ENCODE peak calls at places on chromosomes 6 and 20, in four cellular contexts. K is breast epithelium; Q is tibial artery; J is CD8-positive, alpha-beta T cell. D is an unnamed sample.

GRCh38 chr20:62360854-62361798 is 6.0 kb downstream of the LAMA5 start:
- DNase-seq in K (no peak), Q (peak; percentile 85), J (no peak), D (no peak)

GRCh38 chr6:72328775-72329174 is 293.1 kb upstream of the KCNQ5 start:
- DNase-seq in J (no peak), K (no peak), Q (no peak), D (no peak)

GRCh38 chr20:17887331-17888030 is 81.1 kb downstream of the SNX5 start:
- DNase-seq in J (no peak), K (no peak), Q (no peak), D (no peak)

GRCh38 chr6:1311400-1312192 is at the start of gene FOXQ1:
- DNase-seq in Q (no peak), J (no peak), K (no peak), D (no peak)

GRCh38 chr20:32077192-32077591 is 25.1 kb downstream of the HCK start:
- DNase-seq in K (no peak), Q (no peak), J (no peak), D (no peak)

GRCh38 chr20:62120990-62121775 is 1.1 kb upstream of the LSM14B start:
- DNase-seq in J (no peak), Q (no peak), K (peak; percentile 54), D (peak; percentile 31)

GRCh38 chr6:99013145-99013544 is 65.4 kb upstream of the FBXL4 start:
- DNase-seq in J (no peak), K (no peak), Q (no peak), D (no peak)

GRCh38 chr6:148999501-148999900 is 252.7 kb downstream of the UST start:
- DNase-seq in K (no peak), J (no peak), Q (no peak), D (no peak)

GRCh38 chr6:12923644-12924235 is 207.2 kb downstream of the PHACTR1 start:
- DNase-seq in Q (no peak), K (no peak), J (no peak), D (no peak)

GRCh38 chr6:96837138-96837971 is at the start of gene GPR63:
- DNase-seq in Q (peak; percentile 77), K (peak; percentile 52), J (peak; percentile 52), D (peak; percentile 13)

GRCh38 chr20:32116079-32116521 is 6.6 kb downstream of the TM9SF4 start:
- DNase-seq in J (no peak), Q (no peak), K (no peak), D (peak; percentile 51)

GRCh38 chr6:137105375-137105774 is 60.6 kb upstream of the IL20RA start:
- DNase-seq in K (no peak), J (no peak), Q (no peak), D (no peak)

GRCh38 chr6:165704001-165704748 is 41.1 kb upstream of the PDE10A start:
- DNase-seq in Q (no peak), J (no peak), K (no peak), D (no peak)

GRCh38 chr20:56406910-56407309 is 5.2 kb upstream of the CASS4 start:
- DNase-seq in Q (no peak), K (no peak), J (no peak), D (no peak)

GRCh38 chr6:77025824-77026223 is 437.5 kb downstream of the HTR1B start:
- DNase-seq in J (no peak), K (no peak), Q (no peak), D (no peak)

GRCh38 chr6:30260036-30260504 is 46.9 kb upstream of the TRIM26 start:
- DNase-seq in J (peak; percentile 12), K (peak; percentile 52), Q (no peak), D (no peak)

DNA sequence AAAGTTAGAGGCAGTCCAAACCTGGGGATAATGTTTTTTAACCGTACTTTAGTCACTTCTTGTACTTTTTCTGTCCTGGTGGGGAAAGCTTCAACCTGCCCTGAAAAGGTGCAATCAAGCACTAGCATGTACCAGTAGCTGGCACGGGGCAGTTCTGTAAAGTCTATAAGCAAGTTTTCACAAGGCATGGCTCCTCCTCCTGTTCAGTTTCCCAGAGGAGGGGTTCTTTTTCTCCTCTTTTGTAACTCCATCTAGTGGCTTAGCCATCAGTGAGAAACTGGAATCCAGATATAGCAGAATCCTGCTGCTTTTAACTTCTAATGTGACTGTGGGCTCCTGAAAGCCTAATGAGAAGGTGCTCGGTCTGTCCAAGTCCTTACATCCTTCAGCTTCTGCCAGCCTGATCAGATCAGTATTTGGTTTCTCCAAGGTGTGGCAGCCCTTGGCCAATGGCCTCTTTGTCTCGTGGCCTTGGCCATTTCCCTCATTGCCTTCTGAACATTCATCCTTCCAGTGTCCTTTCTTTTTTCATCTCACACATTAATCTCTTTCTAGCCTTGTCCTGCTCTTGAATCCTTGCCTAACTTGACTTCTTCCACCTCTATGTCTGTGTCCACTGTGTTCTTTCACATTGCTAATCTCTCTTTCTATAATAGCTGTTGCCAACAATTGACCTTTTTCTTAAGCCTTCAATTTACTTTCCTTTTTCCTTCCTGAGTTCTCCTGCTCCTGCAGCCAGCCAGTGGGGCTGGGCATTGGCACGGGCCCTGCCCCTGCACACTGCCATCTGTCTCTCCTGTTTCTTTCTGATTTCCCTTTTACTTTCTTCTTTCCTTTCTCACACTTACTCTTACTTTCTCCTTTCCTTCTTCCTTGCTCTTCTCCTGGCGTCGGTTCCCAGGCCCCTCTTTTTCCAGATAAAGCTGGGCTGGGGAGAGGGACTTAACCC is 222.0 kb upstream of the SYNCRIP start:
- DNase-seq in K (no peak), Q (no peak), J (no peak), D (no peak)
- TF ChIP-seq CTCF in K (no peak), Q (no peak), J (no peak), D (no peak)

DNA sequence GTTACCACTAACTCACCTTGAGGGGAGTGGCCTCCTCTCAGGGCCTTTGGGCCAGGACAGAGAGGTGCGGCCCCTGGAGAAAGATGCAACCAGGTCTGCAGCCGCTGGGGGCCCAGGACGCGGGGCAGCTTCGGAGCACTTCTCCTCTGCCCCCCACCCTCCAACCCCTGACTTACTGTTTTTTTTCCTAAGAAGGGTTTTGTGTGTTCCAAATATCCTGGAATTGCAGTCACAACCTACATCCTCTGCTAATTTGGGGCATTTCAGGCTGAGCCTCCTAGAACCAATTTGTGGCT is 1.7 kb downstream of the LINC00237 start:
- DNase-seq in Q (no peak), K (no peak), J (no peak), D (no peak)
- H3K4me1 ChIP-seq in Q (peaks cover 38% of the 10 kb centered on the region), K (peaks cover 17% of the 10 kb centered on the region), J (peaks cover 54% of the 10 kb centered on the region), D (peaks cover 16% of the 10 kb centered on the region)

GRCh38 chr6:41733707-41734665 is 1.4 kb downstream of the TFEB start:
- DNase-seq in K (peak; percentile 67), J (peak; percentile 66), Q (peak; percentile 84), D (peak; percentile 85)
- TF ChIP-seq CTCF in K (no peak), J (no peak), Q (no peak), D (no peak)

GRCh38 chr6:44105146-44105545 is 22.1 kb downstream of the MRPL14 start:
- DNase-seq in K (no peak), Q (no peak), J (no peak), D (no peak)
- H3K4me1 ChIP-seq in K (no peaks in the 10 kb centered on the region), Q (no peaks in the 10 kb centered on the region), J (no peaks in the 10 kb centered on the region), D (peaks cover 61% of the 10 kb centered on the region)

GRCh38 chr20:15930324-15931305 is 642.6 kb downstream of the KIF16B start:
- DNase-seq in J (no peak), Q (no peak), K (no peak), D (peak; percentile 41)
- TF ChIP-seq CTCF in J (no peak), Q (peak; percentile 46), K (peak; percentile 39), D (no peak)

DNA sequence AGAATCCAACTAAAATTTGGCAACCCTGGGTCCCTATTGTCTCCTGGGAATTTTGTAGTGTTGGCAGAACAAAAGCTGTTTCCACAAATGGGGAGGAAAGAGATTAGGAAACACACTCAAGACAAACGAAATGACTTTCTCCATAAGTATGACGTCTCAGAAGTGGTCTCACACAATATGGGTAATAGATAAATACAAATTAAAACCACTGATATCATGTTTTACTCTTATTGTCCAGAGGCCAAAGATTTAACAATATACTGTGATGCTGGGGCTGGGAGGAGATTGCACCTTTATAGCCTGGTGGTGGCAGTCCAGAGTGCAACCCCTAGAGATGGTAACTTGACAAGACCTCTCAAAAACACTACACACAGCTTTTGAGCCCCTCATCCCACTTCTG is 18.6 kb downstream of the FKBP1A start:
- DNase-seq in Q (no peak), K (no peak), J (no peak), D (no peak)
- H3K4me1 ChIP-seq in Q (peaks cover 10% of the 10 kb centered on the region), K (no peaks in the 10 kb centered on the region), J (peaks cover 44% of the 10 kb centered on the region), D (peaks cover 70% of the 10 kb centered on the region)

DNA sequence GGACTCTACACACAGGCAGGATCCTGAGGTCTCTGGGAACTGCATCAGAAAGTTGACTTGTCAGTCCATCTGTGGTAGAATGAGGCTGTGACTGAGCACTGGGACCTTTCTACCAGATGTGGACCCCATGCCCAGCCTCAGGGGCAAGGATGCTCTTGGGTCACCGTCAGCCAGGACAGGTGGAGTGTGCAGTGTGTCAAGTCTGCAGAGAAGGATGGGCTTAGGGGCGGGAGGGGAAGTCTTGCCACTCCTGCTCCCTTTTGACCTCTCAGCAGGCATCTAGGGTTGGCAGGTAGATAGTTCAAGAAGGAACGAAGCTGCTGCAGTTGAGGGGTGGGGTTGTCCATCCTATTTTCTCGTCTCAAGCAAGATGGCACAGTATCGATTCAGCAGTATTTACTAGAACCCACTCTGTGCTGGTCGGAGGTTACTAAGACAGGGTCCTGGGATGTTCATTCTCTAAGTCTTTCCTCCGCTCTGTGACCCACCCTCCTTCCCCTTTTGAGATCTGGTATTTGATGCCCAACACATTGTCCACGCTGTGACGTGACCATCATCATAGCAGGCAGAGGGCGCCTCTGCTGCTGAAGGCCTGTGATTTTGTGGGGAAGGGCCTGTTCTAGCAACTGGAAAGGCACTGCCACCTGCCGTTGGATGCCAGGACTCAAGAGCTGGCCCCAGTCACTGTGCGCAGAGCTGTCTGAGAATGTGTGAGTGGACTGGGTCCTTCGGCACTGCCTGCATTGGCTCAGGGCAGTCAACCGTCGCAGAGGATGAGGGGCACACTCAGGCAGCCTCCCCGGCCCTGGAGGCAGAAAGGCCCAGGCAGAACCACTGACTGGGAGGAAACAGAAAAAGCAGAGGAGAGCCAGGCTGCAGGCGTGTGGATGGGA is 23.2 kb downstream of the RBCK1 start:
- DNase-seq in J (peak; percentile 18), K (peak; percentile 66), Q (peak; percentile 71), D (peak; percentile 60)
- TF ChIP-seq CTCF in J (no peak), K (peak; percentile 63), Q (peak; percentile 57), D (peak; percentile 43)

GRCh38 chr20:11651647-11652046 is 266.0 kb upstream of the BTBD3 start:
- DNase-seq in J (no peak), Q (no peak), K (no peak), D (no peak)
- H3K4me1 ChIP-seq in J (no peaks in the 10 kb centered on the region), Q (no peaks in the 10 kb centered on the region), K (no peaks in the 10 kb centered on the region), D (no peaks in the 10 kb centered on the region)

GRCh38 chr6:57246307-57246706 is 24.2 kb upstream of the RAB23 start:
- DNase-seq in K (no peak), Q (no peak), J (no peak), D (no peak)
- TF ChIP-seq CTCF in K (no peak), Q (no peak), J (no peak), D (no peak)